ENCODE peak calls at places on chromosomes 13 and 19, in seven cellular contexts. X is fibroblast of lung, S is B cell, N is brain microvascular endothelial cell, J is left ventricle myocardium inferior, L is neural crest cell, F is H9. K is an unnamed sample.

GRCh38 chr13:113584870-113585671 is 518 bp downstream of the TFDP1 start:
- DNase-seq in X (peak), F (peak), L (no peak), J (no peak), S (no peak), N (no peak), K (peak)

GRCh38 chr19:13098291-13099072 is 4.2 kb downstream of the LYL1 start:
- DNase-seq in N (no peak), S (peak), F (peak), J (no peak), X (peak), L (no peak), K (no peak)

GRCh38 chr19:50377051-50377441 is 789 bp downstream of the NR1H2 start:
- DNase-seq in L (no peak), S (no peak), J (no peak), F (no peak), N (no peak), X (no peak), K (peak)

GRCh38 chr19:47511681-47512080 is 3.2 kb downstream of the NAPA start:
- DNase-seq in S (no peak), N (no peak), L (no peak), X (no peak), F (no peak), J (no peak), K (no peak)

GRCh38 chr13:97387487-97388353 is 46.2 kb upstream of the RAP2A start:
- DNase-seq in J (no peak), F (no peak), L (no peak), X (no peak), S (no peak), N (no peak), K (no peak)

GRCh38 chr19:38452430-38453366 is 19.2 kb downstream of the RYR1 start:
- DNase-seq in N (no peak), F (peak), J (no peak), S (no peak), L (no peak), X (no peak), K (no peak)

GRCh38 chr13:26480246-26480855 is 77.1 kb upstream of the WASF3 start:
- DNase-seq in F (no peak), X (peak), S (no peak), J (no peak), N (no peak), L (no peak), K (no peak)

GRCh38 chr13:105426454-105426853 is 1109.0 kb downstream of the EFNB2 start:
- DNase-seq in J (no peak), S (no peak), F (no peak), N (no peak), L (no peak), X (no peak), K (no peak)

GRCh38 chr13:112783946-112784500 is 94.2 kb downstream of the ATP11A start:
- DNase-seq in N (no peak), S (no peak), F (peak), X (no peak), J (no peak), L (no peak), K (no peak)

GRCh38 chr19:10625003-10625761 is at the start of gene SLC44A2:
- DNase-seq in X (peak), N (peak), S (no peak), F (peak), J (peak), L (peak), K (peak)

GRCh38 chr19:11332822-11333221 is 6.6 kb downstream of the RAB3D start:
- DNase-seq in X (no peak), N (no peak), J (no peak), F (no peak), S (no peak), L (no peak), K (no peak)

GRCh38 chr13:35720690-35721554 is 244.4 kb upstream of the MAB21L1 start:
- DNase-seq in J (no peak), S (no peak), L (peak), F (peak), X (peak), N (peak), K (peak)

GRCh38 chr13:112469071-112469745 is 93.1 kb downstream of the SPACA7 start:
- DNase-seq in L (no peak), F (no peak), N (no peak), J (no peak), S (no peak), X (no peak), K (peak)

GRCh38 chr13:42807866-42808265 is 26.5 kb downstream of the FAM216B start:
- DNase-seq in X (peak), J (no peak), N (peak), F (no peak), L (no peak), S (no peak), K (no peak)

GRCh38 chr13:51243832-51244231 is 21.6 kb downstream of the FAM124A start:
- DNase-seq in L (no peak), F (peak), S (no peak), X (no peak), N (no peak), J (no peak), K (no peak)

GRCh38 chr19:11821474-11821873 is 7.4 kb downstream of the ZNF440 start:
- DNase-seq in X (no peak), N (peak), F (no peak), L (no peak), J (no peak), S (no peak), K (no peak)

GRCh38 chr19:18461471-18461870 is 23.5 kb upstream of the ISYNA1 start:
- DNase-seq in F (no peak), L (no peak), N (no peak), J (no peak), X (no peak), S (no peak), K (no peak)

GRCh38 chr13:67230774-67231480 is 791 bp upstream of the PCDH9 start:
- DNase-seq in F (peak), L (peak), X (peak), N (peak), J (peak), S (peak), K (peak)

GRCh38 chr19:46494936-46495788 is 505 bp downstream of the PNMA8B start:
- DNase-seq in S (peak), F (peak), J (no peak), X (no peak), N (no peak), L (no peak), K (no peak)

GRCh38 chr19:17513801-17514200 is 2.4 kb downstream of the PGLS start:
- DNase-seq in N (no peak), J (no peak), X (no peak), F (no peak), S (no peak), L (no peak), K (no peak)

GRCh38 chr13:94535231-94535630 is 55.7 kb upstream of the DCT start:
- DNase-seq in L (no peak), N (no peak), X (no peak), S (no peak), F (no peak), J (no peak), K (no peak)

GRCh38 chr13:32976046-32976781 is 40.0 kb upstream of the KL start:
- DNase-seq in F (no peak), N (no peak), L (no peak), S (no peak), X (no peak), J (no peak), K (no peak)

GRCh38 chr19:9323557-9323918 is 441 bp upstream of the ZNF559 start:
- DNase-seq in F (peak), N (peak), S (peak), X (peak), L (no peak), J (peak), K (peak)

GRCh38 chr13:112635323-112635722 is 47.4 kb upstream of the TUBGCP3 start:
- DNase-seq in S (no peak), N (no peak), X (no peak), L (no peak), F (no peak), J (no peak), K (no peak)

GRCh38 chr19:48442116-48443035 is 3.4 kb upstream of the GRWD1 start:
- DNase-seq in X (no peak), F (peak), S (no peak), L (no peak), J (no peak), N (no peak), K (no peak)

GRCh38 chr19:10268077-10268476 is 2.8 kb upstream of the ICAM1 start:
- DNase-seq in J (no peak), L (no peak), F (no peak), X (no peak), N (no peak), S (no peak), K (peak)

GRCh38 chr13:47326061-47326460 is 429.2 kb upstream of the HTR2A start:
- DNase-seq in F (no peak), X (peak), N (peak), S (no peak), J (no peak), L (no peak), K (no peak)

GRCh38 chr19:38877781-38878574 is at the start of gene RINL:
- DNase-seq in J (no peak), L (no peak), S (peak), X (no peak), N (no peak), F (peak), K (peak)

GRCh38 chr19:1236566-1236965 is 1.2 kb downstream of the CBARP start:
- DNase-seq in X (no peak), N (no peak), J (no peak), S (no peak), F (no peak), L (no peak), K (no peak)

GRCh38 chr19:55099557-55100506 is 17.6 kb downstream of the PPP1R12C start:
- DNase-seq in L (no peak), F (peak), N (peak), X (no peak), J (no peak), S (no peak), K (peak)
- TF ChIP-seq CTCF in L (peak), F (peak), N (peak), X (peak), J (peak), S (no peak), K (peak)

DNA sequence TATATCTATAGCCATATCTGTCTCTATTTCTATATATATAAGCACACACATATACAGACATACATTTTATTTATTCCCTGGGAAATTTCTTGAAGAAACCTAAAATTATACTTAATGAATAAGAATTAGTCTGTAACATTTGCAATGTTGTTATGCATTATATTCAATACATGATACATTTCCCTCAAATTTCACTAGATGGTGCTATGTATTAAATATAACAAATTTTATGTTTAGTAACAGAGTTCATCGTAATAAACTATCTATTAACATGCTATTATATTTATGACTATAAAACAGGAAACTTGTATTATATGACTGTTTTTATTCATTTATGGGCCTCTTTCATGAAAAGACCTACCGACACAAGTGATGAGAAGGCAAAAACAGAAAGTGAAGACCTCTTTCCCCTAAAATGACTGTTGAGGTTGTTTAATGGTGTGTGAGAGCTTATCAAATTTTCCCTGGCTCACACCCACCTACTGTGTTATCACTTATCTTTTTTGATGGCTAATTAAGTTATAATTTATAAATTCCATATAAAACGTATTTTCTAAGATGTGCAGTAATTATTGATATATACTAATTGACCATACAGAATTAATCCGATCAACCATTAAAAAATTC is 881.9 kb downstream of the SLITRK6 start:
- DNase-seq in L (no peak), J (no peak), X (peak), F (no peak), S (no peak), N (no peak), K (no peak)
- TF ChIP-seq CTCF in L (peak), J (peak), X (no peak), F (peak), S (no peak), N (no peak), K (peak)

GRCh38 chr13:55977436-55977835 is 1163.3 kb upstream of the PRR20A start:
- DNase-seq in F (no peak), L (no peak), J (no peak), S (no peak), N (no peak), X (no peak), K (no peak)
- TF ChIP-seq CTCF in F (no peak), L (no peak), J (no peak), S (no peak), N (no peak), X (no peak), K (no peak)

GRCh38 chr13:27788271-27788670 is 4.0 kb upstream of the GSX1 start:
- DNase-seq in J (no peak), X (no peak), N (no peak), S (no peak), L (no peak), F (no peak), K (no peak)

GRCh38 chr13:27783111-27783510 is 9.2 kb upstream of the GSX1 start:
- DNase-seq in N (no peak), L (no peak), S (no peak), J (no peak), F (peak), X (peak), K (no peak)
- TF ChIP-seq CTCF in N (peak), L (peak), S (no peak), J (peak), F (peak), X (peak), K (peak)

DNA sequence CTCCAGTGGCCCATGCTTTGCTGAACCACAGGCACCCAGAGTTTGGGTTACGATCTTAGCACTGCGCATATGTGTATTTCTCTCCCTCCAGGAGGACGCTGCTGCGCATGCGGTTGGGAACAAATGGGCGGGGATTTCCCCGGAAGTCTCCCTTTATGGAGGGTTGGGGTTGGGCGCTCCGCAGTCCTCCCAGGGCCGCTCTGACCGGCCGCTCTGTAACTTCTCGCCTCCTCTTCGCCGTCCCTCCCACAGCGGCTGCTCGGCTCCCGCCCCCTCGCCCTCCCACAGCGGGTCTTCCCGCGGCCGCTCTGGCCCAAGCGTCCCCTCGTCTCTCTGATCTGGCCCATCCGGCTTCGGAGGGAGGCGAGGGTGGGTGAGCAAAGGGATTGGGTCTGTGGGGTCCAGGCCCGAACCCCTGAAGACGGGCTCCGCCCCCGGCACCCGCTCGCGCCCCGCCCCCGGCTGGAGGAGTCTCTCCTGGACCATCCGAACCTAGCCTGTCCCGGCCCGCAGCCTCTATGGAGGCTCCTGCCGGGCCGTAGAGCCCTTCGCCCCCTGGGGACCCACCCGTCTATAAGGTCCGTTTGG is at the start of gene MEGF8:
- DNase-seq in S (peak), J (peak), X (peak), N (peak), L (peak), F (peak), K (peak)
- TF ChIP-seq CTCF in S (peak), J (peak), X (no peak), N (peak), L (peak), F (peak), K (peak)

GRCh38 chr13:74883834-74884233 is 598.1 kb downstream of the TBC1D4 start:
- DNase-seq in X (peak), N (no peak), F (no peak), L (no peak), J (no peak), S (no peak), K (no peak)
- TF ChIP-seq CTCF in X (no peak), N (peak), F (peak), L (no peak), J (no peak), S (no peak), K (no peak)

GRCh38 chr13:95745289-95745688 is 68.3 kb downstream of the DNAJC3 start:
- DNase-seq in X (no peak), L (no peak), N (no peak), F (peak), J (no peak), S (no peak), K (no peak)
- TF ChIP-seq CTCF in X (no peak), L (no peak), N (no peak), F (no peak), J (no peak), S (no peak), K (no peak)